ENCODE peak calls at places on chromosome 12, in seven cellular contexts. F is K562, O is HEK293T, A is HepG2, M is WTC11, P is GM12878, W is H1. J is an unnamed sample.

GRCh38 chr12:108907861-108908302 is 28.0 kb downstream of the DAO start:
- DNase-seq in F (no peak), O (no peak), A (peak; percentile 10), M (no peak), P (no peak), W (no peak), J (no peak)

GRCh38 chr12:132837693-132838463 is 9.2 kb upstream of the GOLGA3 start:
- DNase-seq in F (no peak), O (no peak), A (no peak), M (no peak), P (no peak), W (no peak), J (no peak)

GRCh38 chr12:3795096-3795799 is 42.3 kb upstream of the CRACR2A start:
- DNase-seq in F (no peak), O (no peak), A (peak; percentile 19), M (no peak), P (no peak), W (no peak), J (no peak)

GRCh38 chr12:122399592-122400373 is 22.7 kb downstream of the CLIP1 start:
- DNase-seq in F (peak; percentile 92), O (peak; percentile 72), A (peak; percentile 91), M (peak; percentile 56), P (no peak), W (peak; percentile 60), J (peak; percentile 83)

GRCh38 chr12:55705802-55706402 is 1.8 kb downstream of the ITGA7 start:
- DNase-seq in F (peak; percentile 71), O (peak; percentile 38), A (no peak), M (peak; percentile 74), P (no peak), W (peak; percentile 72), J (no peak)

GRCh38 chr12:122979908-122980191 is 631 bp upstream of the ARL6IP4 start:
- DNase-seq in F (no peak), O (no peak), A (no peak), M (no peak), P (no peak), W (no peak), J (no peak)

GRCh38 chr12:65923228-65923627 is 98.9 kb downstream of the HMGA2 start:
- DNase-seq in F (no peak), O (no peak), A (no peak), M (no peak), P (no peak), W (no peak), J (no peak)

GRCh38 chr12:132021965-132022364 is 72.2 kb downstream of the EP400 start:
- DNase-seq in F (no peak), O (no peak), A (no peak), M (no peak), P (no peak), W (no peak), J (no peak)

GRCh38 chr12:51270847-51271518 is 768 bp upstream of the SMAGP start:
- DNase-seq in F (no peak), O (no peak), A (peak; percentile 56), M (no peak), P (no peak), W (no peak), J (peak; percentile 61)

GRCh38 chr12:57592551-57593165 is 1.7 kb downstream of the PIP4K2C start:
- DNase-seq in F (no peak), O (no peak), A (no peak), M (no peak), P (no peak), W (no peak), J (no peak)

GRCh38 chr12:68349083-68349700 is 17.0 kb upstream of the MDM1 start:
- DNase-seq in F (no peak), O (no peak), A (no peak), M (no peak), P (no peak), W (no peak), J (no peak)

GRCh38 chr12:96258451-96258933 is 64.3 kb downstream of the ELK3 start:
- DNase-seq in F (no peak), O (no peak), A (no peak), M (no peak), P (no peak), W (no peak), J (no peak)

GRCh38 chr12:76317976-76318375 is 30.2 kb downstream of the BBS10 start:
- DNase-seq in F (no peak), O (no peak), A (no peak), M (no peak), P (no peak), W (no peak), J (no peak)
- TF ChIP-seq SP1 in F (no peak), O (no peak), A (no peak), M (no peak), P (no peak), W (no peak), J (no peak)

GRCh38 chr12:49750994-49751393 is 9.6 kb downstream of the TMBIM6 start:
- DNase-seq in F (no peak), O (no peak), A (no peak), M (no peak), P (no peak), W (no peak), J (no peak)

GRCh38 chr12:49744363-49744885 is 3.1 kb downstream of the TMBIM6 start:
- DNase-seq in F (no peak), O (no peak), A (no peak), M (no peak), P (no peak), W (no peak), J (no peak)

GRCh38 chr12:49750027-49750977 is 8.9 kb downstream of the TMBIM6 start:
- DNase-seq in F (no peak), O (no peak), A (peak; percentile 31), M (no peak), P (peak; percentile 36), W (no peak), J (peak; percentile 54)

GRCh38 chr12:49748306-49748705 is 6.9 kb downstream of the TMBIM6 start:
- DNase-seq in F (no peak), O (no peak), A (no peak), M (no peak), P (no peak), W (no peak), J (no peak)

GRCh38 chr12:49748800-49749199 is 7.4 kb downstream of the TMBIM6 start:
- DNase-seq in F (no peak), O (no peak), A (no peak), M (no peak), P (no peak), W (no peak), J (no peak)
- TF ChIP-seq SP1 in F (no peak), O (no peak), A (no peak), M (no peak), P (no peak), W (no peak), J (no peak)

DNA sequence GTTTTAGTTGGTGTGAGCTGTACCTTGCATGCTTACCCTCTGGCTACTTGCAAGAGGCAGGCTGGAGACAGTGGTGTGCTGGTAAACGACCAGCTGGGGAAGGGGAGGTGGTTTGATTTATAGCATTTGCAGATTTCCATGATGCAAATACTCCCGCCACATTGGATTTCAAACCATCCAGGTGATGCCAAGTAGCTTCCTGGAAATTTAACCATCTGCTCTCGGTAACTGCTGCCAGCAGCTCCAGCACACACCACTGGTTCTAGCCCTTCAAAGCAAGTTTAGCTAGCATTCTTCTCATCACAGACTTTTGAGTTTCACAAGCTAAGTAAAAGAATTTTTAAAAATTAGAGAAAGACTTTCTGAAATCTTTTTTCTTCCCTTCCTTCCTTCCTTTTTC is 104.5 kb upstream of the AMIGO2 start:
- DNase-seq in F (no peak), O (no peak), A (no peak), M (no peak), P (no peak), W (no peak), J (no peak)
- TF ChIP-seq SP1 in F (no peak), O (no peak), A (no peak), M (no peak), P (no peak), W (no peak), J (no peak)

DNA sequence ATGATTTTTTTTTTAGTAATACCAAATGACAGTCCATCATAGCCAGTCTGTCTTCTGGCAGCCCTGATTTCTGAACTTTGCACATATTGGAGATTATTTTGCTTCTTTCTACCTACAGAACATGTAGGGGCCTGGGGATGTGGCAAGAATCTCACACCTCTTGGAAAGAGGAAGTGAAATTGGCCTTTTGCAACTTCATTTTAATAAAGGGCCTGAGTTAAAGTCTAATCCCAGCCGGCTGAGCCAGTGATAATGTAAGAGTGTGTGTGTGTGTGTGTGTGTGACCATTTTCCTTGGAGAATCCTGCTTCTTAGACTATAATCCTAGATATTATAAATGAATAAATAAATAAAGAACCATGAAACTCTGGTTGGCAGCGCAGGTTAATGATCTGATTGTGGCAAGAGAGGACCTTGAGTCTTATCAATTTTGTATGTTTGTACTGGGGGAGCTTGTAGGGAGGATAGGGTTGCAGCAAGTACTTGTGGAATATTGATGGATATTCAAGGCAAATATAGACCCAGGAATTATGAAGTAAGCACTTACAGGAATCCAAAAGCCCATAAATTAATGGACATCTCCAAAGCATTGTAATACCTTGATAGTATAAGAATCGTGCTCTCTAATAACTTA is 233.2 kb upstream of the AMIGO2 start:
- DNase-seq in F (no peak), O (no peak), A (no peak), M (no peak), P (no peak), W (no peak), J (no peak)
- TF ChIP-seq SP1 in F (no peak), O (no peak), A (no peak), M (no peak), P (no peak), W (no peak), J (no peak)

GRCh38 chr12:117091758-117092510 is 7.3 kb downstream of the TESC start:
- DNase-seq in F (no peak), O (no peak), A (peak; percentile 30), M (no peak), P (no peak), W (no peak), J (no peak)
- TF ChIP-seq SP1 in F (no peak), O (no peak), A (no peak), M (no peak), P (no peak), W (no peak), J (no peak)

DNA sequence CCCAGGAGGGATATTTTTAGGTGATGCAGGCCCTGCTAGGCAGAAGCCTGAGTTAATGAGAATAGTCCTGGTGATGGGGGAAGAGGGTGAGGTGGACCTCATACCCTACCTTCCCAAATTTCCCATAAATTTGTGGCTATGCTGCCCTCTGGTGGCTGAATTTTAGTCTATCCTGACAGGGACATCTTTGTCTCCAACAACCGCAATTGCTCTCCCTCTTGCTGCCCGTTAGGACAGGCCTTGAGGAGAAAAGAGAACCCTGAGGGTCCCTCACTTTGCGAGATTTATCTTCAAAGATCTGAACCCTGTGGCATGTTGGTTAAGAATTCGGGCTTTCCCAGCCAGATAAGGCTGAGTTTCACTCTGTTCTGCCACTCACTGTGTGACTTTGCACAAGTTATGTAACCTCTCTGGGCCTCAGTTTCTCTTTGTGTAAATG is 9.8 kb upstream of the ZNF385A start:
- DNase-seq in F (peak; percentile 64), O (peak; percentile 66), A (peak; percentile 25), M (peak; percentile 80), P (no peak), W (peak; percentile 86), J (peak; percentile 45)
- TF ChIP-seq SP1 in F (no peak), O (no peak), A (no peak), M (no peak), P (no peak), W (no peak), J (no peak)

DNA sequence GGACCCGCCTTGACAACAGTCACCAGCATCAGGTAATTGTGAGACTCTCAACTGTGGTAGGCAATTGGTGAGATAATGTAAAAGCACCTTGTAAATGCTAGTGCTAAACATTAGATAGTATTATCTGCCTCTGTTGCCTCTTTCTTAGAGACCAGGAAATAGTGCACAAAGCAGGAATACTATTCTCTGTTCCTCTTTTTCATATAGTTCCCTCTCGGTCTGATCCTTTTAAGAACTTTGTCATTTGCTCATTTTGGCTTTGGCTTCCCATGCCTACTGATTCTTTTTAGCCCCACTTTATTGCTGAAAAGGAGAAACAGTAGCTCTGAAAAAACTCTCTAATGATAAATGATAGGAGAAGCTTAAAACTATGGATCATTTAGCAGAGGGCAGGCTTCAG is 17.6 kb downstream of the CHPT1 start:
- DNase-seq in F (no peak), O (no peak), A (no peak), M (no peak), P (no peak), W (no peak), J (no peak)
- TF ChIP-seq SP1 in F (no peak), O (no peak), A (no peak), M (no peak), P (no peak), W (no peak), J (no peak)